ENCODE peak calls at places on chromosomes 1 and 21, in nine cellular contexts. S, E, I, O, J, B, R, X and K are unnamed samples.

GRCh38 chr1:207619833-207620572 is 24.9 kb upstream of the CR1L start:
- DNase-seq in S (peak; percentile 5), E (peak; percentile 59), I (peak; percentile 31), O (peak; percentile 35), J (no peak), B (no peak), R (no peak), X (peak; percentile 43), K (peak; percentile 55)

GRCh38 chr21:36603221-36603620 is 95.7 kb upstream of the SIM2 start:
- DNase-seq in S (no peak), E (no peak), I (no peak), O (no peak), J (no peak), B (no peak), R (no peak), X (no peak), K (no peak)

GRCh38 chr1:240031414-240031813 is 60.3 kb upstream of the FMN2 start:
- DNase-seq in S (peak; percentile 46), E (peak; percentile 22), I (peak; percentile 76), O (no peak), J (no peak), B (no peak), R (no peak), X (peak; percentile 35), K (peak; percentile 60)

GRCh38 chr1:156833598-156833997 is 16.9 kb upstream of the SH2D2A start:
- DNase-seq in S (no peak), E (no peak), I (no peak), O (no peak), J (no peak), B (no peak), R (no peak), X (no peak), K (no peak)

GRCh38 chr1:208793946-208794345 is 549.8 kb upstream of the PLXNA2 start:
- DNase-seq in S (no peak), E (no peak), I (no peak), O (no peak), J (no peak), B (no peak), R (no peak), X (no peak), K (no peak)

GRCh38 chr1:32353886-32354570 is 8.3 kb downstream of the FAM229A start:
- DNase-seq in S (no peak), E (peak; percentile 95), I (peak; percentile 67), O (no peak), J (no peak), B (no peak), R (no peak), X (peak; percentile 53), K (peak; percentile 90)

GRCh38 chr1:166944186-166944967 is 31.0 kb downstream of the ILDR2 start:
- DNase-seq in S (no peak), E (peak; percentile 52), I (peak; percentile 98), O (no peak), J (no peak), B (no peak), R (no peak), X (peak; percentile 79), K (peak; percentile 27)

GRCh38 chr1:100145116-100145515 is 12.2 kb downstream of the TRMT13 start:
- DNase-seq in S (peak; percentile 33), E (no peak), I (no peak), O (no peak), J (no peak), B (no peak), R (no peak), X (no peak), K (peak; percentile 94)

GRCh38 chr1:24927886-24928630 is 2.0 kb downstream of the RUNX3 start:
- DNase-seq in S (no peak), E (no peak), I (no peak), O (no peak), J (no peak), B (peak; percentile 0), R (no peak), X (no peak), K (peak; percentile 20)

GRCh38 chr1:68322837-68323687 is 90.7 kb upstream of the WLS start:
- DNase-seq in S (peak; percentile 37), E (peak; percentile 38), I (peak; percentile 91), O (no peak), J (no peak), B (peak; percentile 84), R (no peak), X (no peak), K (peak; percentile 79)

GRCh38 chr1:48808496-48808895 is 31.8 kb upstream of the BEND5 start:
- DNase-seq in S (no peak), E (no peak), I (no peak), O (no peak), J (no peak), B (no peak), R (no peak), X (no peak), K (no peak)

DNA sequence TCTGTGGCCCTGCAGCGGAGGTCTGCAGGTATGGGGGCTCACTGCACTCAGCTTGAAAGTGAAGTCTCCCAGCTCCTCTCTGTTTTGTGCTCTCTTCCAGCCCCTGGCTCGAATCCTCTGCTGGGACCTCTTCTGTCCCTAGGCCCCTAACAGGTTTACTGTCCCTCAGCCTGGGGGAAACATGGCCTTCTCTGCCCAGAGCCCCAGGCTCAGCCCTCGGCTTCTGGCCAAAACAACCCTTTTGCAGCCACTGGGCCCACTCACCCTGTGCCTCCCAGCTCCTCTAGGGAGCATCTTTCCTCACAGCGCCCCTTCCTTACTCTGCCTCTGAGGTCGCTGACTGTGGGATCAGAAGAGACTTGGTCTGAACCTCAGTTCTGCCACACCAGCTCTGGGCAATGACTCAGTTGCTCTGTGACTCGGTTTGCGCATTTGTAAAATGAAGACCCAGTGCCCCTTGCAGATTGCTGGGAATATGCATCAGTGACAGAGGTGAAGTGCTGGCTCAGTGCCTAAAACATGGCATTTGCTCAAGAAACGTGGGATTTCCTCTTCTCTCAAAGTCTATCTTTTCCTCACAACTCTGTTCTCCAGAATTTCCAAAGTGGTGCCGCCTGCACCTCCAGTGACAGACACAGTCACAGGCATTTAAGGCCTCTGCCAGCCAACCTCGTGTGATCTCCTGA is 26.5 kb upstream of the TENT5C start:
- DNase-seq in S (no peak), E (no peak), I (no peak), O (no peak), J (no peak), B (no peak), R (no peak), X (no peak), K (no peak)
- TF ChIP-seq CTCF in S (no peak), E (no peak), I (no peak), O (no peak), J (no peak), B (no peak), R (no peak), X (no peak), K (no peak)

GRCh38 chr21:44350773-44351481 is 2.5 kb upstream of the TRPM2 start:
- DNase-seq in S (no peak), E (no peak), I (no peak), O (no peak), J (no peak), B (no peak), R (no peak), X (no peak), K (no peak)
- H3K4me3 ChIP-seq in S (no peak overlapping the region), E (no peak overlapping the region), I (no peak overlapping the region), O (no peak overlapping the region), J (no peak overlapping the region), B (peak overlapping the region; percentile 22), R (no peak overlapping the region), X (no peak overlapping the region), K (no peak overlapping the region)

GRCh38 chr1:109963864-109964263 is 20.7 kb upstream of the AHCYL1 start:
- DNase-seq in S (no peak), E (peak; percentile 55), I (peak; percentile 66), O (no peak), J (no peak), B (no peak), R (no peak), X (no peak), K (no peak)

GRCh38 chr1:109959632-109959973 is 25.0 kb upstream of the AHCYL1 start:
- DNase-seq in S (no peak), E (no peak), I (no peak), O (no peak), J (no peak), B (no peak), R (no peak), X (no peak), K (no peak)

GRCh38 chr1:109959974-109960744 is 24.4 kb upstream of the AHCYL1 start:
- DNase-seq in S (peak; percentile 39), E (peak; percentile 74), I (peak; percentile 80), O (peak; percentile 96), J (no peak), B (no peak), R (no peak), X (peak; percentile 71), K (peak; percentile 82)

DNA sequence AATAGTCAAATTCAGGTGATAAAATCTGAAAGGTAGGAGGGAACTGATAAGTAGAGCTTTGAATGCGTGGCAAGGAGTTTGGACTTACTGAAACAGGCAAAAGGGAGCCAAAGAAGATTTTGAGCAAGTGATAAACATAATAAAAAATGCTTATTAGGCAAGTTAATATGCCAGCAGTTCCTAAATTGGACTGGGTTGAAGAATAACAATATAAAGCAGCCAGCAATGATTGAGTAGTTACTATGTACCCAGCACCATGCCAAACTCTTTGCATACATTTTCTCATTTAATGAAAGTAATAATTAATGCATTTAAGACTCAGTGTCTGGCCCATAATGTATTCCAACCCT is 23.8 kb upstream of the AHCYL1 start:
- DNase-seq in S (no peak), E (no peak), I (no peak), O (no peak), J (no peak), B (no peak), R (no peak), X (no peak), K (no peak)
- TF ChIP-seq CTCF in S (no peak), E (no peak), I (no peak), O (no peak), J (no peak), B (no peak), R (no peak), X (no peak), K (no peak)

GRCh38 chr1:227447531-227447990 is 115.8 kb upstream of the ZNF678 start:
- DNase-seq in S (peak; percentile 5), E (peak; percentile 51), I (peak; percentile 19), O (no peak), J (peak; percentile 54), B (peak; percentile 66), R (no peak), X (peak; percentile 45), K (peak; percentile 51)
- H3K4me3 ChIP-seq in S (no peak overlapping the region), E (no peak overlapping the region), I (no peak overlapping the region), O (no peak overlapping the region), J (peak overlapping the region; percentile 38), B (no peak overlapping the region), R (no peak overlapping the region), X (peak overlapping the region; percentile 38), K (peak overlapping the region; percentile 47)

DNA sequence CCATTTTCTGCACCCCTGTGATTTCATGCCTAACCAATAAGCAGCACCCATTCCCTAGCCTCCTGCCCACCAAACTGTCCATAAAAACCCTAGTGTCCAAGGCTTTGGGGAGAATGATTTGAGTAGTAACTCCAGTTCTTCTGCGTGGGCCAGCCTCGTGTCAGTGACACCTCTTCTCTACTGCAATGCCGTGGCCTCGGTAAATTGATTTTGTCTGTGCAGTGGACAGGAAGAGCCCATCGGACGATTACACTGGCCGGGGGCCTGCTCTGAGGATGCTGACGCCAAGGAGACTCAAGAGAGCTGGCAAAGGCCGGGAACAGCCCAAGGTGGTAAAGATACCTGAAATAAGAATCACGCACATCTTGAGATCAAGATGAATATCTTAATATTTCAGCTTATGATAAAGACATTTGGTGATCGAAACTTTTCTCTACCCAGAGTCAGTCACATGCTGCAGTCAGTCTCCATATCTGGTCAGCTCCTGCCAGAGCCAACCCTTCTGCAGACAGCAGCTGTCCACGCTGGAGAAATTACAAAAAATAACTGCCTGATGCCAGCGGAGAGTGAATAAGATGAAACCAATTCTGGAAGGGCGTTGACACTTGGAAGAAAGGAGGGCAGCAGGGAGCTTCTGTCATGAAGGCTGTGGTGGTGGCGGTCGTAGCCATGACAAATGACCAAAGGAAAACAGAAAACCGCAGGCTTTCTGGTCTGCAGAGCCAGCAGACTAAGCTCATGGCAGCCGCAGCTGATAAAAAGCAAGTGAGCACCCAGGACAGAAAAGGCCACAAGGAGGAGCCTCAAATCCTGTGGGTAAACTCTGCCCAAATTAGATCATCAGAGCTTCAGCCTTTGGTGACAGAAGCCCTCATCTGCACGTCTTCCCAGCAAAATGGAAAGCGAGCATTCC is 29.1 kb downstream of the RSPH1 start:
- DNase-seq in S (no peak), E (peak; percentile 21), I (peak; percentile 52), O (peak; percentile 6), J (no peak), B (peak; percentile 47), R (no peak), X (peak; percentile 49), K (peak; percentile 39)
- TF ChIP-seq CTCF in S (peak; percentile 28), E (peak; percentile 29), I (peak; percentile 25), O (peak; percentile 26), J (peak; percentile 32), B (peak; percentile 34), R (peak; percentile 27), X (peak; percentile 56), K (peak; percentile 36)